ENCODE peak calls at places on chromosomes 13 and 19, in seven cellular contexts. J is stomach, V is ascending aorta, X is mucosa of gallbladder, M is dorsolateral prefrontal cortex, C is body of pancreas, P is right cardiac atrium. I is an unnamed sample.

GRCh38 chr13:27770809-27771208 is 21.5 kb upstream of the GSX1 start:
- DNase-seq in J (no peak), V (no peak), X (no peak), M (no peak), C (peak; percentile 62), P (no peak), I (peak; percentile 30)

GRCh38 chr19:47157455-47158321 is 27.1 kb downstream of the SAE1 start:
- DNase-seq in J (peak; percentile 33), V (peak; percentile 73), X (peak; percentile 12), M (no peak), C (peak; percentile 21), P (peak; percentile 74), I (no peak)

GRCh38 chr19:46000497-46001246 is 5.4 kb downstream of the CCDC61 start:
- DNase-seq in J (peak; percentile 79), V (no peak), X (peak; percentile 50), M (peak; percentile 83), C (peak; percentile 71), P (peak; percentile 74), I (no peak)

GRCh38 chr19:34217952-34218817 is 36.2 kb upstream of the GARRE1 start:
- DNase-seq in J (peak; percentile 39), V (no peak), X (peak; percentile 37), M (no peak), C (peak; percentile 23), P (no peak), I (peak; percentile 73)

GRCh38 chr19:19461671-19462622 is 53.4 kb downstream of the TSSK6 start:
- DNase-seq in J (peak; percentile 79), V (peak; percentile 79), X (peak; percentile 61), M (no peak), C (peak; percentile 87), P (peak; percentile 92), I (peak; percentile 9)

GRCh38 chr13:109206616-109207015 is 577.2 kb downstream of the MYO16 start:
- DNase-seq in J (no peak), V (no peak), X (no peak), M (no peak), C (no peak), P (no peak), I (no peak)

GRCh38 chr13:34156841-34157365 is 339.0 kb downstream of the RFC3 start:
- DNase-seq in J (peak; percentile 85), V (peak; percentile 92), X (peak; percentile 86), M (peak; percentile 50), C (peak; percentile 84), P (peak; percentile 41), I (peak; percentile 84)

GRCh38 chr13:45781553-45782326 is 69.8 kb downstream of the SIAH3 start:
- DNase-seq in J (peak; percentile 79), V (no peak), X (peak; percentile 23), M (no peak), C (peak; percentile 73), P (peak; percentile 83), I (peak; percentile 5)

GRCh38 chr13:65679240-65679639 is 1550.9 kb downstream of the PCDH9 start:
- DNase-seq in J (no peak), V (no peak), X (no peak), M (no peak), C (no peak), P (no peak), I (no peak)

GRCh38 chr13:74251778-74252519 is 117.7 kb upstream of the KLF12 start:
- DNase-seq in J (no peak), V (no peak), X (no peak), M (no peak), C (no peak), P (no peak), I (no peak)

GRCh38 chr13:51148952-51149573 is 38.0 kb upstream of the C13orf42 start:
- DNase-seq in J (no peak), V (no peak), X (peak; percentile 53), M (peak; percentile 49), C (peak; percentile 53), P (no peak), I (peak; percentile 17)

GRCh38 chr19:53880716-53881481 is 1.1 kb upstream of the PRKCG start:
- DNase-seq in J (no peak), V (no peak), X (no peak), M (no peak), C (no peak), P (no peak), I (no peak)

GRCh38 chr13:69857188-69857821 is 250.3 kb upstream of the ATXN8OS start:
- DNase-seq in J (no peak), V (no peak), X (no peak), M (no peak), C (no peak), P (no peak), I (no peak)

GRCh38 chr13:100392709-100393630 is 195.6 kb downstream of the GGACT start:
- DNase-seq in J (peak; percentile 69), V (peak; percentile 93), X (peak; percentile 90), M (no peak), C (peak; percentile 57), P (peak; percentile 64), I (peak; percentile 67)

GRCh38 chr19:39684283-39684682 is 20.0 kb upstream of the LGALS14 start:
- DNase-seq in J (no peak), V (no peak), X (no peak), M (no peak), C (no peak), P (no peak), I (no peak)